ENCODE peak calls at places on chromosomes 12 and 14, in four cellular contexts. U is dorsolateral prefrontal cortex, V is fibroblast of lung, N is Panc1. P is an unnamed sample.

GRCh38 chr12:7493006-7493405 is 10.6 kb downstream of the CD163 start:
- DNase-seq in N (no peak), U (no peak), V (no peak), P (no peak)

GRCh38 chr12:104303538-104304151 is at the start of gene EID3:
- DNase-seq in N (no peak), V (peak; percentile 81), U (peak; percentile 95), P (peak; percentile 89)

GRCh38 chr12:111330800-111331752 is 37.8 kb downstream of the PHETA1 start:
- DNase-seq in N (peak; percentile 22), U (no peak), V (peak; percentile 45), P (no peak)

GRCh38 chr12:107134558-107134957 is 41.2 kb upstream of the CRY1 start:
- DNase-seq in U (no peak), V (no peak), N (no peak), P (no peak)

GRCh38 chr12:65860584-65860983 is 36.3 kb downstream of the HMGA2 start:
- DNase-seq in V (no peak), N (no peak), U (no peak), P (no peak)

GRCh38 chr14:105167303-105168092 is 1.1 kb downstream of the JAG2 start:
- DNase-seq in U (no peak), N (no peak), V (no peak), P (no peak)

GRCh38 chr12:104632724-104633181 is 176.0 kb downstream of the CHST11 start:
- DNase-seq in U (no peak), N (no peak), V (peak; percentile 78), P (no peak)

GRCh38 chr12:77079631-77080030 is 14.3 kb upstream of the E2F7 start:
- DNase-seq in N (no peak), V (peak; percentile 58), U (no peak), P (no peak)

GRCh38 chr12:132071837-132072384 is 72.2 kb downstream of the DDX51 start:
- DNase-seq in U (no peak), V (no peak), N (no peak), P (no peak)

GRCh38 chr12:11658796-11659195 is 9.3 kb downstream of the ETV6 start:
- DNase-seq in N (no peak), V (peak; percentile 94), U (no peak), P (no peak)

GRCh38 chr14:81435578-81436295 is 35.6 kb upstream of the STON2 start:
- DNase-seq in U (peak; percentile 55), N (no peak), V (peak; percentile 44), P (no peak)

GRCh38 chr12:62191747-62192485 is 68.3 kb upstream of the USP15 start:
- DNase-seq in N (no peak), U (peak; percentile 55), V (peak; percentile 43), P (no peak)

GRCh38 chr12:115975411-115975810 is 302.1 kb downstream of the MED13L start:
- DNase-seq in N (no peak), V (no peak), U (no peak), P (no peak)

GRCh38 chr12:6771091-6771495 is 1.2 kb upstream of the LAG3 start:
- DNase-seq in N (no peak), U (no peak), V (no peak), P (no peak)

GRCh38 chr14:94123868-94124267 is 5.5 kb downstream of the IFI27L2 start:
- DNase-seq in V (no peak), N (no peak), U (no peak), P (peak; percentile 31)

DNA sequence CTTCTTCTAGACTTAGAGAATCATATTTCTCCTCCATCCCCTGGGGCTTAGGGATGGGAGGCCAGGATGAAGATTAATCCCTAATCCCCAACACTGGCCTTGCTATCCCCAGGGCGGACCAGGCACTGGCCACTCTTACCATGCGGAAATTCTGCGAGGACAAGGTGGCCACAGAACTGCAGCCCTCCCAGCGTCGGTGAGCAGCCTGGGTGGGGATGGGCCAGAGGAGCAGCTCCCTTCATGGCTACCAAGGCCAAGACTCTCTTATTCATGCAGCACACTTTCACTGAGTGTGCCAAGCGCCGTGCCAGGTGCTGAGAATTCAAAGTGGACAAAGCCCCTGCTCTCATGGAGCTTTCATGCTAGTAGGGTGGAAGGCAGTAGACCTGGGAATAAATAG is 7.0 kb downstream of the TNS2 start:
- DNase-seq in U (no peak), V (no peak), N (no peak), P (no peak)
- H3K27ac ChIP-seq in U (peak overlapping the region; percentile 34), V (no peak overlapping the region), N (no peak overlapping the region), P (no peak overlapping the region)

DNA sequence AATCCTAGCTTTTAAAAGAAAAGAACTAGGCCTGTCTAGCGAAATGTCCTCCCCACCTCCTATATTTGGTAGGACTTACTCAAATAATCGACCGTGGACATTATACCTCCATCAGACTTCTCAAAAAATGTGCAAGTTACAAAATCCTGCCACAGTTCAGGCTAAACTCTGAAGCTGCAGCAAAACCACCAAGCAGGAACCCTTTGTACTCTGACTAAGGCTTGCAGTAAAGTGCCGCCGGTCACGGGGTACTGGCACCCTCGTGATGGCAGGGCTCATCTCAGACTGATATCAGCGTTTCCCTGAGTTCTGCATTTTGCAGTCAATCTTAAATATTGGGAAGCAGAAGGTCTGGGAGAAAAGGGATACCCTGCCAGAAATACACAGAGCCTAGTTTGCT is 17.1 kb downstream of the SLC11A2 start:
- DNase-seq in V (peak; percentile 16), N (no peak), U (peak; percentile 88), P (no peak)
- H3K4me3 ChIP-seq in V (no peak overlapping the region), N (no peak overlapping the region), U (peak overlapping the region; percentile 49), P (no peak overlapping the region)

GRCh38 chr12:57766464-57767311 is at the start of gene CYP27B1:
- DNase-seq in V (peak; percentile 33), U (no peak), N (no peak), P (no peak)

GRCh38 chr12:57763881-57764661 is 2.8 kb downstream of the CYP27B1 start:
- DNase-seq in N (no peak), U (no peak), V (no peak), P (no peak)

GRCh38 chr12:57764662-57765002 is 2.2 kb downstream of the CYP27B1 start:
- DNase-seq in U (no peak), N (no peak), V (no peak), P (no peak)

GRCh38 chr12:57765698-57766463 is 997 bp downstream of the CYP27B1 start:
- DNase-seq in N (no peak), V (no peak), U (no peak), P (no peak)

DNA sequence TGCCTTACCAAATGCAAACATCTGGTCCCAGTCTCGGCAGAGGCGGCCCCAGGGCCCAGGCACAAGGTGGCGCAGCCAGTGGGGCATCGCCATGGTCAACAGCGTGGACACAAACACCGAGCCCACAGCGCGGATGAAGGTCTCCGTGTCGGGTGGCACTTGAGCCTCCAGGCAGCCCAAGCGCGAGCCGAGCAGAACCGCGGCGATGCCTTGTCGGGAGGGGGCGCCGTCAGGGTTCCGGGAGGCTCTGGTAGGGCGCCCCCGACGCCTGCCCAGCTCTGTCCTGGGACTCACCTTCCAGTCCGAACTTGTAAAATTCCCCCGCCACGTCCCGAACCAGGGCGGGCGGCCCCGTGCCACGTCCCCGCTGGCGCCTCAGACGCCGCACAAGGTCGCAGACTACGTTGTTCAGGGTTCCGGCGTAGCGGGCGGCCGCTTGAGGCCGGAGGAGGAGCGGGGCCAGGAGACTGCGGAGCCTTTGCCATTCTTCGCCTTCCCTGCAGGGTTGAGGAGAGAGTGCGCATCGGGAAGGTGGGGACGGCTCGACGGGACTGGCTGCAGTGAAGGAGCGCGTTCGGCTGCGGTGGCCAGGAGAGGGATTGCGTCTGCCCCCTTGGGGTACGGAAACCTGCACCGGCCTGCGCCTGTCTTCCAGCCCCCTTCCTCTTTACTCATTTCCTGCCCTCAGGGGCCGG is 1.7 kb downstream of the CYP27B1 start:
- DNase-seq in N (no peak), V (peak; percentile 28), U (no peak), P (no peak)
- TF ChIP-seq CTCF in N (peak; percentile 89), V (peak; percentile 21), U (peak; percentile 12), P (no peak)

GRCh38 chr14:61476105-61476736 is 154.8 kb downstream of the PRKCH start:
- DNase-seq in V (no peak), U (no peak), N (no peak), P (no peak)
- H3K27ac ChIP-seq in V (peak overlapping the region; percentile 92), U (peak overlapping the region; percentile 76), N (no peak overlapping the region), P (peak overlapping the region; percentile 87)

DNA sequence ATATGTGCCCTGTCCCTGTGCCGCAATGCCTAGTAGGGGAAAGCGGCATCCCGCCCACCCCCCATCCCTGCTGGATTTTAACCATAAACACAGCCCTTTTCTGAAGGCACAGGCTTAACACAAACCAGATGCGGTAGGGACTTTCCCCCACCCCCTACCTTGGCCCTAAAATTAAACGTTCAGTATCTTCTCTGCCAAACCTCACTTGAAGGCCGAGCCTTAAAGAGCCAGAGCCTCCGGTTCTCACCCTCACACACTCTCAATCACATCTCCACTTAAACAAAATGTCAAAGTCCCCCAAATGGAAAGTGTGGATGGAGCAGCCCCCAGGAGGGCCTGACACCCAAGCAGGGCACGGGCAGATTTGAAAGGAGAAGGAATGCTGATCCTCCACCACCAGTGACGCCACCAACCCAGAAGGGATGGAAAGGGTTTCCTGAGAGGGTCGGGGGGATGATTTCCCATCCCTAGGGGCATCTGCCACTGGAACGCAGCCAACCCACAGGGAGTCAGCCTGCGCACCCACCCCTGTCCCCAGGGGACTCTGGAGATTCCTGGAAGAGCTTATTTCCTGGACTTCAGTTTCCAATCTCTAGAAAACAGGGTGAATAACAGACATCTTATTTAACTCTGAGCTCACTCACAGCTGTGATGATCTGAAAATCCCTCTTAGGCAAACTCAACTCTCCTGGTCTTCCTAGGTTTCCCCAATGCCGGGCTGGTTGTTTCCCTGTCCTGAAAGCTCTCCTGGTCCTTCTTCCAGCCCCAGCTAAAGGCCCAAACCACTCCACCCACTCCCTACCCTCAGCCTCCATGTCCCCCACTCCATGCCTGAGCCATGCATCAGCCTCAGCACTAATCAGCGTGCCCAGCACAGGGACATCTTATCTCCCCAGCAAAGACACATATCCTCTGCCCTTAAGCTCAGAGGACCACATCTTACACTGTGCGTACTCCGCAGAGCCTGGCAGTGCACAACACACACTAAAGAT is 26.3 kb downstream of the ACTN1 start:
- DNase-seq in V (peak; percentile 77), N (no peak), U (no peak), P (no peak)
- H3K4me3 ChIP-seq in V (no peak overlapping the region), N (no peak overlapping the region), U (no peak overlapping the region), P (peak overlapping the region; percentile 62)

GRCh38 chr14:51240804-51241380 is 845 bp downstream of the TMX1 start:
- DNase-seq in U (no peak), N (no peak), V (no peak), P (no peak)

GRCh38 chr14:51246032-51246431 is 6.0 kb downstream of the TMX1 start:
- DNase-seq in U (no peak), N (no peak), V (no peak), P (no peak)

GRCh38 chr14:51239813-51240803 is at the start of gene TMX1:
- DNase-seq in V (peak; percentile 97), N (peak; percentile 91), U (peak; percentile 96), P (peak; percentile 97)

GRCh38 chr14:51244591-51244990 is 4.5 kb downstream of the TMX1 start:
- DNase-seq in U (no peak), V (no peak), N (no peak), P (no peak)

GRCh38 chr14:51242545-51243490 is 2.8 kb downstream of the TMX1 start:
- DNase-seq in V (peak; percentile 11), N (no peak), U (no peak), P (no peak)
- TF ChIP-seq CTCF in V (no peak), N (peak; percentile 39), U (no peak), P (no peak)